ENCODE peak calls at places on chromosomes 4 and X, in eight cellular contexts. U is MCF 10A, F is lower lobe of right lung, L is GM23338, H is body of pancreas, J is cardiac fibroblast, S is RWPE1, V is tibial nerve. Z is an unnamed sample.

GRCh38 chr4:122966201-122966600 is 43.8 kb upstream of the NUDT6 start:
- DNase-seq in U (no peak), F (no peak), L (no peak), H (no peak), J (no peak), S (no peak), V (no peak), Z (no peak)

GRCh38 chr4:86970447-86971354 is 35.9 kb downstream of the AFF1 start:
- DNase-seq in U (no peak), F (no peak), L (no peak), H (no peak), J (no peak), S (no peak), V (no peak), Z (no peak)

GRCh38 chr4:15996773-15997172 is 33.8 kb upstream of the FGFBP2 start:
- DNase-seq in U (no peak), F (no peak), L (no peak), H (no peak), J (no peak), S (no peak), V (no peak), Z (no peak)

GRCh38 chrX:24100713-24101112 is 46.0 kb downstream of the EIF2S3 start:
- DNase-seq in U (no peak), F (no peak), L (no peak), H (no peak), J (peak), S (no peak), V (no peak), Z (no peak)

GRCh38 chrX:109974906-109975655 is 27.8 kb upstream of the TMEM164 start:
- DNase-seq in U (no peak), F (no peak), L (no peak), H (no peak), J (peak), S (no peak), V (no peak), Z (no peak)

GRCh38 chr4:112492321-112492720 is 23.7 kb downstream of the NEUROG2 start:
- DNase-seq in U (no peak), F (no peak), L (no peak), H (no peak), J (no peak), S (no peak), V (no peak), Z (no peak)

GRCh38 chr4:155143512-155143911 is 64.9 kb upstream of the NPY2R start:
- DNase-seq in U (no peak), F (no peak), L (no peak), H (no peak), J (no peak), S (no peak), V (no peak), Z (no peak)

GRCh38 chr4:100311181-100311580 is 120.9 kb upstream of the DDIT4L start:
- DNase-seq in U (peak), F (no peak), L (peak), H (no peak), J (no peak), S (no peak), V (no peak), Z (no peak)

GRCh38 chr4:100510551-100510950 is 7.3 kb downstream of the EMCN start:
- DNase-seq in U (no peak), F (no peak), L (no peak), H (no peak), J (peak), S (no peak), V (no peak), Z (no peak)

GRCh38 chr4:168769416-168769815 is 240.6 kb downstream of the CBR4 start:
- DNase-seq in U (peak), F (no peak), L (no peak), H (no peak), J (peak), S (no peak), V (no peak), Z (no peak)

GRCh38 chr4:128524311-128524710 is 236.7 kb upstream of the PGRMC2 start:
- DNase-seq in U (peak), F (peak), L (no peak), H (peak), J (peak), S (peak), V (no peak), Z (peak)

GRCh38 chr4:122827258-122827887 is 742 bp downstream of the FGF2 start:
- DNase-seq in U (peak), F (no peak), L (peak), H (peak), J (peak), S (peak), V (peak), Z (peak)

GRCh38 chr4:87011340-87012034 is 76.7 kb downstream of the AFF1 start:
- DNase-seq in U (peak), F (no peak), L (peak), H (no peak), J (peak), S (peak), V (no peak), Z (peak)

GRCh38 chr4:107931775-107932321 is 499 bp downstream of the CYP2U1 start:
- DNase-seq in U (no peak), F (peak), L (peak), H (no peak), J (no peak), S (no peak), V (no peak), Z (no peak)

GRCh38 chrX:329291-329910 is 10.8 kb upstream of the GTPBP6 start:
- DNase-seq in U (no peak), F (no peak), L (no peak), H (no peak), J (no peak), S (no peak), V (no peak), Z (no peak)

GRCh38 chr4:163895369-163896005 is 401.0 kb downstream of the TMA16 start:
- DNase-seq in U (no peak), F (no peak), L (no peak), H (no peak), J (no peak), S (no peak), V (no peak), Z (no peak)

DNA sequence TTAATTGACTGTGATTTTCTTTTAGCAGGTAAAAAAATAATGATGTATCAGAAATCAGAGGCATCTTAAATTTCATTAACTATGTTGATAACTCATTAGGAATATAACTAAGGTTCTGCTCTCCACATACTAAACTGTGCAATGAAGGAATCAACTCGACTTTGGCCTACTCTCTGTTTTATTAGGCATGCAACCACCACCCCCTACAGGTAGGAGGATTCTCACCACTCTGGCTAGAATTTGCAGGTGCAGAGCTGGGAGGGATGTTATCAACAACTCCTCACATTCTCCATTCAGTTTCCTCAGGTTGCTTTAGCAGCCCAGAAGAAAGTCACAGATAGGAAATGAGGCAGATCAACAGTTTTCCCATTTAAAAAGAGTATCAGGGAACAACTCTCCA is 160.1 kb downstream of the COX18 start:
- DNase-seq in U (peak), F (no peak), L (peak), H (no peak), J (no peak), S (no peak), V (no peak), Z (peak)
- TF ChIP-seq CTCF in U (peak), F (peak), L (peak), H (peak), J (peak), S (no peak), V (no peak), Z (no peak)

DNA sequence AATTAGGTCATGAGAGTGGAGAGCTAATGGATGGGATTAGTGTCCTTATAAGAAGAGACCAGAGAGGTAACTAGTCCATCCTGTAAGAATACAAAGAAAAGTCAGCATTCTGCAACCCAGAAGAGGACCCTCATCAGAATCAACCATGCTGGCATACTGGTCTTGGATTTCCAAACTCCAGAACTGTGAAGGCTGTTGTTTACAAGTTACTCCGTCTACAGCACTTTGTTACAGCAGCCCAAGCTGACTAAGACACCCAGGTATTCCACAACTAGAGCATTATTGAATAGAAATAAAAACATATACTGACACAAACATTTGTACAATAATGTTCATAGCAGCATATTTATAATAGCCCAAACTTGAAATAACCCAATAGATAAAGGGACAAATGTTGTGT is 9.2 kb downstream of the TMEM156 start:
- DNase-seq in U (no peak), F (no peak), L (no peak), H (no peak), J (no peak), S (no peak), V (no peak), Z (no peak)
- TF ChIP-seq CTCF in U (no peak), F (no peak), L (no peak), H (no peak), J (no peak), S (no peak), V (no peak), Z (no peak)

DNA sequence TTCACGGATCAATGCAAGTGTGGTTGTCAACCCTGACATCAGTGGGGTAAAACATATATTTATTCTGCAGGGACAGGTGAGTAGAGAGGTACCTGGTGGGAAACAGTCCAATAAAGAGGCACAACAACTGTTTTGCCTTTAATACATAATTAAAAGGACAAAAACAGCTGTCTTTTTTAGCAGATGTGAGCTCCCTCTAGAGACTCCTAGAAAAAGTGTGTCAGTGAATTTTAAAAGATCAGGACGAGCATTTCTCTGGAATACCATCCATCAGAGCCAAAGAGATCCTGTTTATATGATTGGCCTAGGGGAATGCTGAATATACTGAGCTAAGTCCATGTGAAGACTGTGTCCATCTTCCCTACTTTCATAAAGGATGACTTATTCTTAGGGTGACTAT is 58.3 kb downstream of the TMEM144 start:
- DNase-seq in U (no peak), F (no peak), L (peak), H (no peak), J (no peak), S (no peak), V (no peak), Z (no peak)
- TF ChIP-seq CTCF in U (no peak), F (no peak), L (no peak), H (no peak), J (no peak), S (no peak), V (no peak), Z (no peak)

GRCh38 chrX:7127058-7127457 is 20.5 kb upstream of the STS start:
- DNase-seq in U (no peak), F (no peak), L (no peak), H (no peak), J (no peak), S (no peak), V (no peak), Z (no peak)

GRCh38 chrX:7133036-7133412 is 14.5 kb upstream of the STS start:
- DNase-seq in U (no peak), F (no peak), L (no peak), H (no peak), J (peak), S (no peak), V (no peak), Z (peak)

GRCh38 chrX:7131621-7132020 is 15.9 kb upstream of the STS start:
- DNase-seq in U (no peak), F (no peak), L (no peak), H (no peak), J (no peak), S (no peak), V (no peak), Z (no peak)

GRCh38 chrX:7132335-7133035 is 15.0 kb upstream of the STS start:
- DNase-seq in U (peak), F (peak), L (peak), H (peak), J (peak), S (peak), V (no peak), Z (peak)
- TF ChIP-seq CTCF in U (peak), F (peak), L (peak), H (peak), J (peak), S (peak), V (no peak), Z (peak)

GRCh38 chr4:169902658-169903345 is 123.4 kb downstream of the MFAP3L start:
- DNase-seq in U (no peak), F (no peak), L (no peak), H (no peak), J (no peak), S (no peak), V (no peak), Z (no peak)
- TF ChIP-seq CTCF in U (no peak), F (no peak), L (peak), H (no peak), J (no peak), S (no peak), V (no peak), Z (no peak)

GRCh38 chr4:140635606-140636005 is 66.8 kb upstream of the UCP1 start:
- DNase-seq in U (peak), F (peak), L (peak), H (peak), J (peak), S (peak), V (no peak), Z (peak)
- TF ChIP-seq CTCF in U (no peak), F (no peak), L (no peak), H (no peak), J (no peak), S (no peak), V (no peak), Z (no peak)

DNA sequence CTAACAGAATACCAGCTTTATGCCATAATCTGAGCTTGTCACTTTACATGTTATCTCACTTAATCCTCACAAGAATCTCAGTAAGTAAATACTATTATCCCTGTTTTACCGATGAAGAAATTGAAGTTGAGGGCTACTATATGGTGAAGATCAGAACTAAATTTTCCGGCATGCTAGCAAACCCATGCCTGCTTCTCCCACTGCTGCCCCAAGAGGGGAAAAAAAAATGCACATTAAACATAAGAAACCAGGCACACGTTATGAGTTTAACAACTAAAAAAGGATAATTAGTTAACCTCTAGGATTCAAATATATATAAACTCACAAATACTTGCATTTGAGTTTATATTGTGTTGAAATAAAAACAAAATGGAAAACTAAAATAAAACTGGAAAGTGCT is 10.8 kb downstream of the SLC10A7 start:
- DNase-seq in U (no peak), F (no peak), L (no peak), H (no peak), J (no peak), S (no peak), V (no peak), Z (no peak)
- TF ChIP-seq CTCF in U (no peak), F (no peak), L (no peak), H (no peak), J (no peak), S (no peak), V (no peak), Z (no peak)

GRCh38 chr4:37891221-37892159 is 606 bp downstream of the TBC1D1 start:
- DNase-seq in U (peak), F (peak), L (peak), H (peak), J (no peak), S (peak), V (no peak), Z (peak)
- TF ChIP-seq CTCF in U (no peak), F (peak), L (no peak), H (no peak), J (no peak), S (no peak), V (no peak), Z (no peak)

GRCh38 chr4:120870279-120870673 is 52.2 kb downstream of the PRDM5 start:
- DNase-seq in U (no peak), F (no peak), L (peak), H (no peak), J (no peak), S (peak), V (no peak), Z (peak)

GRCh38 chr4:120877021-120877420 is 45.5 kb downstream of the PRDM5 start:
- DNase-seq in U (no peak), F (no peak), L (no peak), H (no peak), J (no peak), S (no peak), V (no peak), Z (no peak)

GRCh38 chr4:120871173-120871572 is 51.4 kb downstream of the PRDM5 start:
- DNase-seq in U (no peak), F (no peak), L (no peak), H (no peak), J (no peak), S (no peak), V (no peak), Z (no peak)

GRCh38 chr4:120874792-120875774 is 47.4 kb downstream of the PRDM5 start:
- DNase-seq in U (no peak), F (no peak), L (peak), H (peak), J (peak), S (no peak), V (no peak), Z (no peak)

GRCh38 chr4:120873554-120873953 is 49.0 kb downstream of the PRDM5 start:
- DNase-seq in U (no peak), F (no peak), L (no peak), H (no peak), J (no peak), S (no peak), V (no peak), Z (no peak)
- TF ChIP-seq CTCF in U (no peak), F (no peak), L (no peak), H (no peak), J (no peak), S (no peak), V (no peak), Z (no peak)